ENCODE peak calls at places on chromosomes 12 and 14, in five cellular contexts. U, S, O, W and T are unnamed samples.

GRCh38 chr14:77023001-77023996 is 5.2 kb downstream of the IRF2BPL start:
- DNase-seq in U (peak), S (no peak), O (peak), W (peak), T (peak)

GRCh38 chr14:93914278-93914677 is 12.9 kb upstream of the FAM181A start:
- DNase-seq in U (no peak), S (no peak), O (no peak), W (no peak), T (no peak)

GRCh38 chr12:14076538-14076937 is 95.1 kb upstream of the GRIN2B start:
- DNase-seq in U (no peak), S (no peak), O (no peak), W (no peak), T (no peak)

GRCh38 chr14:100523131-100523530 is 64.1 kb downstream of the BEGAIN start:
- DNase-seq in U (no peak), S (no peak), O (no peak), W (no peak), T (no peak)

GRCh38 chr12:53200458-53201169 is 6.4 kb downstream of the ITGB7 start:
- DNase-seq in U (no peak), S (no peak), O (no peak), W (peak), T (no peak)

GRCh38 chr12:110576504-110576903 is 6.6 kb downstream of the PPTC7 start:
- DNase-seq in U (no peak), S (no peak), O (no peak), W (no peak), T (no peak)

GRCh38 chr12:112422531-112422930 is 3.8 kb downstream of the PTPN11 start:
- DNase-seq in U (no peak), S (no peak), O (no peak), W (peak), T (no peak)

GRCh38 chr12:810635-811415 is 58.4 kb downstream of the WNK1 start:
- DNase-seq in U (no peak), S (no peak), O (no peak), W (no peak), T (no peak)

GRCh38 chr14:100214768-100215079 is 24.2 kb upstream of the YY1 start:
- DNase-seq in U (no peak), S (no peak), O (no peak), W (no peak), T (no peak)

GRCh38 chr14:102486513-102487203 is 22.9 kb downstream of the ANKRD9 start:
- DNase-seq in U (no peak), S (no peak), O (no peak), W (no peak), T (no peak)

GRCh38 chr14:105878125-105878524 is 351.7 kb downstream of the TMEM121 start:
- DNase-seq in U (no peak), S (no peak), O (no peak), W (no peak), T (no peak)

GRCh38 chr14:99141236-99141635 is 130.8 kb downstream of the BCL11B start:
- DNase-seq in U (no peak), S (no peak), O (no peak), W (no peak), T (no peak)

GRCh38 chr12:40745386-40745785 is 53.1 kb downstream of the CNTN1 start:
- DNase-seq in U (no peak), S (no peak), O (no peak), W (no peak), T (no peak)